ENCODE peak calls at places on chromosomes 11 and 22, in four cellular contexts. U is psoas muscle, L is PC-3, O is neural progenitor cell. D is an unnamed sample.

GRCh38 chr11:18321991-18322711 is at the start of the genes GTF2H1 and HPS5:
- DNase-seq in U (peak; percentile 97), L (peak; percentile 97), O (peak; percentile 98), D (peak; percentile 81)

GRCh38 chr11:6988506-6988905 is 31.6 kb downstream of the ZNF214 start:
- DNase-seq in U (no peak), L (no peak), O (no peak), D (no peak)

GRCh38 chr22:24599514-24599913 is 3.5 kb upstream of the GGT1 start:
- DNase-seq in U (peak; percentile 20), L (no peak), O (no peak), D (no peak)

GRCh38 chr11:124075841-124076571 is 34.9 kb upstream of the OR10G7 start:
- DNase-seq in U (peak; percentile 58), L (no peak), O (no peak), D (no peak)

GRCh38 chr22:27994481-27995331 is 75.7 kb upstream of the PITPNB start:
- DNase-seq in U (peak; percentile 50), L (no peak), O (no peak), D (no peak)

GRCh38 chr22:20258584-20259335 is 9.4 kb downstream of the RTN4R start:
- DNase-seq in U (no peak), L (no peak), O (no peak), D (no peak)

GRCh38 chr22:46830841-46831240 is 68.4 kb downstream of the TBC1D22A start:
- DNase-seq in U (no peak), L (peak; percentile 35), O (no peak), D (no peak)

GRCh38 chr11:122758974-122759373 is 79.3 kb upstream of the CRTAM start:
- DNase-seq in U (no peak), L (no peak), O (no peak), D (no peak)

GRCh38 chr11:123020968-123021367 is 39.3 kb upstream of the BSX start:
- DNase-seq in U (no peak), L (peak; percentile 80), O (peak; percentile 73), D (no peak)

GRCh38 chr11:86632499-86633269 is 39.7 kb downstream of the ME3 start:
- DNase-seq in U (peak; percentile 59), L (peak; percentile 92), O (peak; percentile 40), D (peak; percentile 98)

GRCh38 chr22:28773461-28773867 is 969 bp downstream of the CCDC117 start:
- DNase-seq in U (no peak), L (no peak), O (no peak), D (no peak)

GRCh38 chr11:26717761-26718160 is 4.1 kb downstream of the SLC5A12 start:
- DNase-seq in U (no peak), L (no peak), O (no peak), D (no peak)

GRCh38 chr22:18983120-18983651 is 47.1 kb upstream of the PRODH start:
- DNase-seq in U (peak; percentile 14), L (no peak), O (no peak), D (no peak)

GRCh38 chr11:57379732-57380131 is 1.2 kb downstream of the PRG3 start:
- DNase-seq in U (no peak), L (peak; percentile 65), O (peak; percentile 81), D (no peak)

GRCh38 chr11:76669901-76670474 is 559 bp downstream of the LRRC32 start:
- DNase-seq in U (peak; percentile 73), L (no peak), O (peak; percentile 46), D (no peak)

DNA sequence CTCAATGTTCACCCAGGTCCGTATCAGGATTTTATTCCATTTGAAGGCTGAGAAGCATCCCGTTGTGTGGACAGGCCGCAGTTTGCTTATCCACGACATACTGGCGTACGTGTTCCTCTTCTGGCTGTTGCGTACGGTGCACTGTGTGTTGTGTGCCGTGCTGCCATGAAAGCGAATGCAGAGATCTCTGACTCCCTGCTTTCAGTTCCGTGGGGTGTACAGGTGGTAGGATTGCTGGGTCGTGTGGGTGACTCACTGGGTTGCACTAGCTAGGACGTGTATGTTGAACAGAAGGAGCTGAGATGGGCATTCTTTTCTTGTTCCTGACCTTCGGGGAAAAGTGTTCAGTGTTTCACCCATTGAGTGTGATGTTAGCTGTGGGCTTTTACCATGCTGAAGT is 10.3 kb downstream of the SELENOO start:
- DNase-seq in U (no peak), L (no peak), O (no peak), D (no peak)
- H3K36me3 ChIP-seq in U (no peaks in the 10 kb centered on the region), L (peaks cover 2% of the 10 kb centered on the region), O (no peaks in the 10 kb centered on the region), D (no peaks in the 10 kb centered on the region)

GRCh38 chr11:42251984-42252383 is 792.5 kb upstream of the LRRC4C start:
- DNase-seq in U (no peak), L (peak; percentile 36), O (no peak), D (no peak)

GRCh38 chr11:42244376-42244775 is 784.9 kb upstream of the LRRC4C start:
- DNase-seq in U (no peak), L (no peak), O (no peak), D (no peak)

GRCh38 chr11:42249956-42250355 is 790.5 kb upstream of the LRRC4C start:
- DNase-seq in U (no peak), L (no peak), O (no peak), D (no peak)

GRCh38 chr11:42253156-42253555 is 793.7 kb upstream of the LRRC4C start:
- DNase-seq in U (no peak), L (no peak), O (no peak), D (no peak)

GRCh38 chr11:42249401-42249800 is 789.9 kb upstream of the LRRC4C start:
- DNase-seq in U (no peak), L (no peak), O (no peak), D (no peak)
- H3K4me3 ChIP-seq in U (no peak overlapping the region), L (no peak overlapping the region), O (no peak overlapping the region), D (no peak overlapping the region)

GRCh38 chr11:64863381-64864060 is 14.9 kb downstream of the EHD1 start:
- DNase-seq in U (no peak), L (no peak), O (peak; percentile 78), D (no peak)
- H3K4me1 ChIP-seq in U (peaks cover 81% of the 10 kb centered on the region), L (peaks cover 59% of the 10 kb centered on the region), O (peaks cover 37% of the 10 kb centered on the region), D (peaks cover 63% of the 10 kb centered on the region)

GRCh38 chr11:46541593-46542371 is 52.0 kb downstream of the AMBRA1 start:
- DNase-seq in U (peak; percentile 85), L (no peak), O (no peak), D (no peak)
- H3K36me3 ChIP-seq in U (no peaks in the 10 kb centered on the region), L (peaks cover 15% of the 10 kb centered on the region), O (peaks cover 4% of the 10 kb centered on the region), D (peaks cover 9% of the 10 kb centered on the region)

GRCh38 chr11:44598831-44599230 is 33.4 kb downstream of the CD82 start:
- DNase-seq in U (no peak), L (no peak), O (no peak), D (no peak)

GRCh38 chr11:44596541-44597276 is 31.2 kb downstream of the CD82 start:
- DNase-seq in U (no peak), L (no peak), O (no peak), D (no peak)

GRCh38 chr11:44595006-44595405 is 29.5 kb downstream of the CD82 start:
- DNase-seq in U (no peak), L (no peak), O (no peak), D (no peak)

GRCh38 chr11:44595964-44596381 is 30.5 kb downstream of the CD82 start:
- DNase-seq in U (peak; percentile 87), L (no peak), O (no peak), D (no peak)

GRCh38 chr11:44597358-44598009 is 32.0 kb downstream of the CD82 start:
- DNase-seq in U (no peak), L (no peak), O (no peak), D (no peak)
- H3K4me3 ChIP-seq in U (no peak overlapping the region), L (no peak overlapping the region), O (no peak overlapping the region), D (no peak overlapping the region)

DNA sequence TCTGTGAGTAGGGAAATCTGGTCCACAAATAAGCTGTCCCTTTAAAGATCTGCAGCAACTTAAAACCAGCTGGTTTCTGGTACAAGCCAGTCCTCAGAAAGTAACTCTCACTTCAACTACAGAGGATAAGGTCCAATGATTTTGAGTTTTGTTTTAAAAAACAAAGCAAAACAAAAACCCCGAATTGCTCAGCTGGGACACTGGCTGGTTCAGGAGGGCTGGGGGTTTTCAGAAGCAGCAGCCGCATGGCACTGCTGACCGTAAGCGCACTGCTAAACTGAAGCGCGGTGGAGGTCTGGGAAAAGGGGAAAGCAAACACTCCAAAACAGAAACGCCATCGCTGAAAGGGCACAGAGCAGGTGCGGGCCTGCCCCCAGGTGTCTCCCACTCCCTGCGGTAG is 59.7 kb downstream of the MICAL3 start:
- DNase-seq in U (no peak), L (no peak), O (no peak), D (no peak)
- H3K4me1 ChIP-seq in U (peaks cover 21% of the 10 kb centered on the region), L (peaks cover under 1% of the 10 kb centered on the region), O (peaks cover 30% of the 10 kb centered on the region), D (peaks cover 6% of the 10 kb centered on the region)

GRCh38 chr11:62128835-62129234 is 5.0 kb downstream of the INCENP start:
- DNase-seq in U (no peak), L (no peak), O (no peak), D (no peak)

GRCh38 chr11:62125316-62125715 is 1.5 kb downstream of the INCENP start:
- DNase-seq in U (no peak), L (peak; percentile 12), O (no peak), D (no peak)

GRCh38 chr11:62127941-62128770 is 4.3 kb downstream of the INCENP start:
- DNase-seq in U (no peak), L (no peak), O (no peak), D (no peak)

GRCh38 chr11:62125881-62126280 is 2.1 kb downstream of the INCENP start:
- DNase-seq in U (no peak), L (no peak), O (peak; percentile 31), D (no peak)

DNA sequence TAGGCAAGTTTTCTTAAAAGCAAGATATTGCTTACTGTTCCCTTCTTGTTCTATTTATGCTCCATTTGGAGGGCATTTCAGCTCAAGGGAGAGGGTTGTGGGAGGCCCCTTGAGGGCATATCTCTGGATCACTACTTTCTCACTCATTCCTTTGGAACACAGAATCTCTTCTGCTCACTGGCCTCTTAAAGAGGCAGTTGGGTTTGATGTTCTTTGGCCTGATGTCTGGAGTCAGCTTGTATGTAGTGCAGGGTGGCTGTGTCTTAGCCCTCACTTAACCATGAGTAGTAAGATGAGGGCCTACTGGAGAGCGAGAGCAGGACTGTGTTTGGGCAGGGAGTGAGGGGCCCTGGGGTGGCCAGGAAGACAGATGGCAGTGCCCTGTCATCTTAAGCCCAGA is 3.6 kb downstream of the INCENP start:
- DNase-seq in U (no peak), L (no peak), O (no peak), D (no peak)
- H3K36me3 ChIP-seq in U (no peaks in the 10 kb centered on the region), L (peaks cover 48% of the 10 kb centered on the region), O (no peaks in the 10 kb centered on the region), D (peaks cover 12% of the 10 kb centered on the region)

DNA sequence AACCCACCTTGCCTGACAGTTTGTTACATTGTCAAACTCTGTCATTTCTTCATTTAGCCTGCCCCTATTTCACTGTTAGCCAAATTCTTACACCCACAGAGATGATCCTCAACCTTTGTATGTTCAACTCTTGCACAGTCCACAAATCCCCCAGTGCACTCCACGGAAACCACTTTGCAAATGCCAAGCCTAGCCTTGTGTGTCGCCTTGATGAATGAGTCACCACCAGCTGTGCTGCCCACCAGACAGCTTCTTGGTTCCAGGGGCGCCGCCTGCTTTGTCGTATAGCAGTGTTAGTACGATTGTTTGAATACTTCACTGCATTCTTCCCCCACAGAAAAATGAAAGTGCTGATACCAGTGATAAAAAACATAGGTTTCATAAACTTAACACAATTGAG is 686.3 kb downstream of the NTM start:
- DNase-seq in U (no peak), L (no peak), O (no peak), D (no peak)
- H3K4me3 ChIP-seq in U (no peak overlapping the region), L (no peak overlapping the region), O (no peak overlapping the region), D (no peak overlapping the region)

DNA sequence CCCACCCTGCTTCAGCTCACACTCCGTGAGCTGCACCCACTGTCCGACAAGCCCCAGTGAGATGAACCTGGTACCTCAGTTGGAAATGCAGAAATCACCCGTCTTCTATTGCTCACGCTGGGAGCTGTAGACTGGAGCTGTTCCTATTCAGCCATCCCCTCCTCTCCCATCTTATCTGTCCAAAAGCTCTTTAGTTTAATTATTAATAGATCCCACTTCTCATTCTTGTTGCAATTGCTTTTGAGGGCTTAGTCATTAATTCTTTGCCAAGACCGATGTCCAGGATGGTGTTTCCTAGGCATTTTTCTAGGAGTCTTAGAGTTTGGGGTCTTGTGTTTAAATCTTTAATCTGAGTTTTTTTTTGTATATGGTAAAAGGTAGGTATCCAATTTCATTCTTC is 116.8 kb downstream of the TRIM44 start:
- DNase-seq in U (no peak), L (no peak), O (no peak), D (no peak)
- H3K4me1 ChIP-seq in U (peaks cover 14% of the 10 kb centered on the region), L (peaks cover 11% of the 10 kb centered on the region), O (peaks cover 9% of the 10 kb centered on the region), D (no peaks in the 10 kb centered on the region)